ENCODE peak calls at places on chromosomes 1 and 21, in ten cellular contexts. One of them, this sample, is unnamed.

GRCh38 chr1:2313651-2314296 is 77.6 kb downstream of the MORN1 start:
- DNase-seq in stimulated activated naive CD8-positive, alpha-beta T cell treated with anti-CD3 and anti-CD28 coated beads, Interleukin-15, Interleukin-2, amounts not matched to agents 100 U/mL and 50 U/mL, for 24 hours: peak
- DNase-seq in Calu3: no peak
- DNase-seq in heart left ventricle: no peak
- DNase-seq in DMS79: no peak
- DNase-seq in effector CD4-positive, alpha-beta T cell: no peak
- DNase-seq in CD4-positive, alpha-beta memory T cell: no peak
- DNase-seq in myocyte: no peak
- DNase-seq in RWPE1: no peak
- DNase-seq in K562: no peak
- DNase-seq in this sample: no peak

GRCh38 chr1:54272134-54272533 is 72.2 kb downstream of the MRPL37 start:
- DNase-seq in effector CD4-positive, alpha-beta T cell: no peak
- DNase-seq in stimulated activated naive CD8-positive, alpha-beta T cell treated with anti-CD3 and anti-CD28 coated beads, Interleukin-15, Interleukin-2, amounts not matched to agents 100 U/mL and 50 U/mL, for 24 hours: no peak
- DNase-seq in DMS79: no peak
- DNase-seq in CD4-positive, alpha-beta memory T cell: no peak
- DNase-seq in RWPE1: peak
- DNase-seq in myocyte: no peak
- DNase-seq in Calu3: no peak
- DNase-seq in K562: no peak
- DNase-seq in heart left ventricle: no peak
- DNase-seq in this sample: no peak

GRCh38 chr1:30412241-30413110 is 310.9 kb downstream of the MATN1 start:
- DNase-seq in stimulated activated naive CD8-positive, alpha-beta T cell treated with anti-CD3 and anti-CD28 coated beads, Interleukin-15, Interleukin-2, amounts not matched to agents 100 U/mL and 50 U/mL, for 24 hours: no peak
- DNase-seq in Calu3: no peak
- DNase-seq in myocyte: no peak
- DNase-seq in K562: no peak
- DNase-seq in effector CD4-positive, alpha-beta T cell: no peak
- DNase-seq in CD4-positive, alpha-beta memory T cell: no peak
- DNase-seq in heart left ventricle: no peak
- DNase-seq in RWPE1: no peak
- DNase-seq in DMS79: no peak
- DNase-seq in this sample: no peak

GRCh38 chr1:235527196-235527814 is 23.1 kb upstream of the B3GALNT2 start:
- DNase-seq in RWPE1: no peak
- DNase-seq in Calu3: no peak
- DNase-seq in heart left ventricle: no peak
- DNase-seq in myocyte: no peak
- DNase-seq in DMS79: no peak
- DNase-seq in K562: no peak
- DNase-seq in effector CD4-positive, alpha-beta T cell: no peak
- DNase-seq in CD4-positive, alpha-beta memory T cell: no peak
- DNase-seq in stimulated activated naive CD8-positive, alpha-beta T cell treated with anti-CD3 and anti-CD28 coated beads, Interleukin-15, Interleukin-2, amounts not matched to agents 100 U/mL and 50 U/mL, for 24 hours: no peak
- DNase-seq in this sample: no peak

GRCh38 chr21:21084179-21084578 is 86.0 kb downstream of the NCAM2 start:
- DNase-seq in DMS79: no peak
- DNase-seq in heart left ventricle: no peak
- DNase-seq in Calu3: no peak
- DNase-seq in RWPE1: no peak
- DNase-seq in K562: no peak
- DNase-seq in effector CD4-positive, alpha-beta T cell: no peak
- DNase-seq in CD4-positive, alpha-beta memory T cell: no peak
- DNase-seq in myocyte: peak
- DNase-seq in stimulated activated naive CD8-positive, alpha-beta T cell treated with anti-CD3 and anti-CD28 coated beads, Interleukin-15, Interleukin-2, amounts not matched to agents 100 U/mL and 50 U/mL, for 24 hours: no peak
- DNase-seq in this sample: peak

GRCh38 chr1:221849897-221850296 is 108.0 kb upstream of the DUSP10 start:
- DNase-seq in stimulated activated naive CD8-positive, alpha-beta T cell treated with anti-CD3 and anti-CD28 coated beads, Interleukin-15, Interleukin-2, amounts not matched to agents 100 U/mL and 50 U/mL, for 24 hours: no peak
- DNase-seq in myocyte: no peak
- DNase-seq in effector CD4-positive, alpha-beta T cell: no peak
- DNase-seq in CD4-positive, alpha-beta memory T cell: no peak
- DNase-seq in Calu3: no peak
- DNase-seq in RWPE1: no peak
- DNase-seq in K562: no peak
- DNase-seq in heart left ventricle: no peak
- DNase-seq in DMS79: no peak
- DNase-seq in this sample: no peak

GRCh38 chr1:15100369-15101111 is 53.0 kb upstream of the TMEM51 start:
- DNase-seq in effector CD4-positive, alpha-beta T cell: no peak
- DNase-seq in RWPE1: peak
- DNase-seq in Calu3: peak
- DNase-seq in stimulated activated naive CD8-positive, alpha-beta T cell treated with anti-CD3 and anti-CD28 coated beads, Interleukin-15, Interleukin-2, amounts not matched to agents 100 U/mL and 50 U/mL, for 24 hours: peak
- DNase-seq in K562: peak
- DNase-seq in myocyte: peak
- DNase-seq in CD4-positive, alpha-beta memory T cell: no peak
- DNase-seq in DMS79: peak
- DNase-seq in heart left ventricle: no peak
- DNase-seq in this sample: no peak

GRCh38 chr1:69404486-69404885 is 163.2 kb upstream of the LRRC7 start:
- DNase-seq in stimulated activated naive CD8-positive, alpha-beta T cell treated with anti-CD3 and anti-CD28 coated beads, Interleukin-15, Interleukin-2, amounts not matched to agents 100 U/mL and 50 U/mL, for 24 hours: no peak
- DNase-seq in effector CD4-positive, alpha-beta T cell: no peak
- DNase-seq in Calu3: no peak
- DNase-seq in K562: no peak
- DNase-seq in RWPE1: no peak
- DNase-seq in DMS79: no peak
- DNase-seq in heart left ventricle: no peak
- DNase-seq in CD4-positive, alpha-beta memory T cell: no peak
- DNase-seq in myocyte: no peak
- DNase-seq in this sample: no peak

GRCh38 chr1:201405484-201405831 is 6.3 kb upstream of the LAD1 start:
- DNase-seq in K562: no peak
- DNase-seq in RWPE1: no peak
- DNase-seq in heart left ventricle: no peak
- DNase-seq in DMS79: no peak
- DNase-seq in effector CD4-positive, alpha-beta T cell: no peak
- DNase-seq in stimulated activated naive CD8-positive, alpha-beta T cell treated with anti-CD3 and anti-CD28 coated beads, Interleukin-15, Interleukin-2, amounts not matched to agents 100 U/mL and 50 U/mL, for 24 hours: no peak
- DNase-seq in myocyte: peak
- DNase-seq in CD4-positive, alpha-beta memory T cell: no peak
- DNase-seq in Calu3: peak
- DNase-seq in this sample: no peak

GRCh38 chr1:236809133-236809532 is 14.0 kb downstream of the MTR start:
- DNase-seq in effector CD4-positive, alpha-beta T cell: no peak
- DNase-seq in stimulated activated naive CD8-positive, alpha-beta T cell treated with anti-CD3 and anti-CD28 coated beads, Interleukin-15, Interleukin-2, amounts not matched to agents 100 U/mL and 50 U/mL, for 24 hours: no peak
- DNase-seq in CD4-positive, alpha-beta memory T cell: no peak
- DNase-seq in K562: no peak
- DNase-seq in myocyte: peak
- DNase-seq in DMS79: peak
- DNase-seq in RWPE1: no peak
- DNase-seq in Calu3: no peak
- DNase-seq in heart left ventricle: peak
- DNase-seq in this sample: no peak

GRCh38 chr1:23423415-23424170 is 955 bp downstream of the TCEA3 start:
- DNase-seq in K562: no peak
- DNase-seq in effector CD4-positive, alpha-beta T cell: no peak
- DNase-seq in Calu3: peak
- DNase-seq in CD4-positive, alpha-beta memory T cell: no peak
- DNase-seq in DMS79: no peak
- DNase-seq in myocyte: peak
- DNase-seq in heart left ventricle: peak
- DNase-seq in RWPE1: peak
- DNase-seq in stimulated activated naive CD8-positive, alpha-beta T cell treated with anti-CD3 and anti-CD28 coated beads, Interleukin-15, Interleukin-2, amounts not matched to agents 100 U/mL and 50 U/mL, for 24 hours: peak
- DNase-seq in this sample: no peak

GRCh38 chr1:236759252-236759859 is 35.7 kb upstream of the MTR start:
- DNase-seq in CD4-positive, alpha-beta memory T cell: peak
- DNase-seq in RWPE1: no peak
- DNase-seq in Calu3: peak
- DNase-seq in K562: peak
- DNase-seq in heart left ventricle: no peak
- DNase-seq in DMS79: no peak
- DNase-seq in stimulated activated naive CD8-positive, alpha-beta T cell treated with anti-CD3 and anti-CD28 coated beads, Interleukin-15, Interleukin-2, amounts not matched to agents 100 U/mL and 50 U/mL, for 24 hours: no peak
- DNase-seq in myocyte: peak
- DNase-seq in effector CD4-positive, alpha-beta T cell: no peak
- DNase-seq in this sample: no peak

GRCh38 chr1:193303849-193304248 is 117.4 kb upstream of the B3GALT2 start:
- DNase-seq in stimulated activated naive CD8-positive, alpha-beta T cell treated with anti-CD3 and anti-CD28 coated beads, Interleukin-15, Interleukin-2, amounts not matched to agents 100 U/mL and 50 U/mL, for 24 hours: no peak
- DNase-seq in heart left ventricle: no peak
- DNase-seq in DMS79: no peak
- DNase-seq in RWPE1: no peak
- DNase-seq in effector CD4-positive, alpha-beta T cell: no peak
- DNase-seq in CD4-positive, alpha-beta memory T cell: no peak
- DNase-seq in K562: no peak
- DNase-seq in Calu3: no peak
- DNase-seq in myocyte: no peak
- DNase-seq in this sample: no peak

GRCh38 chr1:54012862-54013261 is 5.1 kb downstream of the LDLRAD1 start:
- DNase-seq in RWPE1: no peak
- DNase-seq in DMS79: no peak
- DNase-seq in heart left ventricle: no peak
- DNase-seq in CD4-positive, alpha-beta memory T cell: no peak
- DNase-seq in effector CD4-positive, alpha-beta T cell: no peak
- DNase-seq in K562: no peak
- DNase-seq in Calu3: no peak
- DNase-seq in stimulated activated naive CD8-positive, alpha-beta T cell treated with anti-CD3 and anti-CD28 coated beads, Interleukin-15, Interleukin-2, amounts not matched to agents 100 U/mL and 50 U/mL, for 24 hours: no peak
- DNase-seq in myocyte: no peak
- DNase-seq in this sample: no peak

GRCh38 chr1:192958871-192959270 is 100.3 kb downstream of the UCHL5 start:
- DNase-seq in Calu3: no peak
- DNase-seq in CD4-positive, alpha-beta memory T cell: no peak
- DNase-seq in heart left ventricle: no peak
- DNase-seq in RWPE1: no peak
- DNase-seq in effector CD4-positive, alpha-beta T cell: no peak
- DNase-seq in stimulated activated naive CD8-positive, alpha-beta T cell treated with anti-CD3 and anti-CD28 coated beads, Interleukin-15, Interleukin-2, amounts not matched to agents 100 U/mL and 50 U/mL, for 24 hours: no peak
- DNase-seq in DMS79: no peak
- DNase-seq in K562: no peak
- DNase-seq in myocyte: peak
- DNase-seq in this sample: peak

GRCh38 chr1:188166654-188167053 is 1337.9 kb downstream of the PLA2G4A start:
- DNase-seq in myocyte: no peak
- DNase-seq in RWPE1: no peak
- DNase-seq in K562: no peak
- DNase-seq in Calu3: no peak
- DNase-seq in stimulated activated naive CD8-positive, alpha-beta T cell treated with anti-CD3 and anti-CD28 coated beads, Interleukin-15, Interleukin-2, amounts not matched to agents 100 U/mL and 50 U/mL, for 24 hours: no peak
- DNase-seq in heart left ventricle: no peak
- DNase-seq in CD4-positive, alpha-beta memory T cell: no peak
- DNase-seq in effector CD4-positive, alpha-beta T cell: no peak
- DNase-seq in DMS79: no peak
- DNase-seq in this sample: no peak

GRCh38 chr1:183148599-183148998 is 37.5 kb upstream of the LAMC2 start:
- DNase-seq in heart left ventricle: no peak
- DNase-seq in myocyte: peak
- DNase-seq in stimulated activated naive CD8-positive, alpha-beta T cell treated with anti-CD3 and anti-CD28 coated beads, Interleukin-15, Interleukin-2, amounts not matched to agents 100 U/mL and 50 U/mL, for 24 hours: no peak
- DNase-seq in effector CD4-positive, alpha-beta T cell: no peak
- DNase-seq in CD4-positive, alpha-beta memory T cell: no peak
- DNase-seq in DMS79: no peak
- DNase-seq in Calu3: no peak
- DNase-seq in RWPE1: peak
- DNase-seq in K562: no peak
- DNase-seq in this sample: peak

GRCh38 chr1:117735045-117735992 is 129.5 kb downstream of the TENT5C start:
- DNase-seq in K562: peak
- DNase-seq in RWPE1: peak
- DNase-seq in CD4-positive, alpha-beta memory T cell: peak
- DNase-seq in DMS79: peak
- DNase-seq in stimulated activated naive CD8-positive, alpha-beta T cell treated with anti-CD3 and anti-CD28 coated beads, Interleukin-15, Interleukin-2, amounts not matched to agents 100 U/mL and 50 U/mL, for 24 hours: no peak
- DNase-seq in myocyte: peak
- DNase-seq in heart left ventricle: no peak
- DNase-seq in Calu3: peak
- DNase-seq in effector CD4-positive, alpha-beta T cell: no peak
- DNase-seq in this sample: no peak

GRCh38 chr1:226195144-226195543 is 8.6 kb upstream of the ACBD3 start:
- DNase-seq in DMS79: no peak
- DNase-seq in heart left ventricle: no peak
- DNase-seq in RWPE1: no peak
- DNase-seq in myocyte: no peak
- DNase-seq in effector CD4-positive, alpha-beta T cell: no peak
- DNase-seq in CD4-positive, alpha-beta memory T cell: no peak
- DNase-seq in K562: no peak
- DNase-seq in stimulated activated naive CD8-positive, alpha-beta T cell treated with anti-CD3 and anti-CD28 coated beads, Interleukin-15, Interleukin-2, amounts not matched to agents 100 U/mL and 50 U/mL, for 24 hours: no peak
- DNase-seq in Calu3: no peak
- DNase-seq in this sample: no peak

GRCh38 chr1:216903389-216903754 is 180.1 kb upstream of the ESRRG start:
- DNase-seq in DMS79: no peak
- DNase-seq in effector CD4-positive, alpha-beta T cell: no peak
- DNase-seq in heart left ventricle: no peak
- DNase-seq in CD4-positive, alpha-beta memory T cell: no peak
- DNase-seq in K562: no peak
- DNase-seq in stimulated activated naive CD8-positive, alpha-beta T cell treated with anti-CD3 and anti-CD28 coated beads, Interleukin-15, Interleukin-2, amounts not matched to agents 100 U/mL and 50 U/mL, for 24 hours: no peak
- DNase-seq in myocyte: peak
- DNase-seq in RWPE1: peak
- DNase-seq in Calu3: peak
- DNase-seq in this sample: peak

GRCh38 chr1:98323906-98324358 is 337.6 kb upstream of the SNX7 start:
- DNase-seq in myocyte: peak
- DNase-seq in RWPE1: peak
- DNase-seq in CD4-positive, alpha-beta memory T cell: peak
- DNase-seq in heart left ventricle: peak
- DNase-seq in effector CD4-positive, alpha-beta T cell: no peak
- DNase-seq in stimulated activated naive CD8-positive, alpha-beta T cell treated with anti-CD3 and anti-CD28 coated beads, Interleukin-15, Interleukin-2, amounts not matched to agents 100 U/mL and 50 U/mL, for 24 hours: peak
- DNase-seq in DMS79: no peak
- DNase-seq in Calu3: peak
- DNase-seq in K562: no peak
- DNase-seq in this sample: peak

GRCh38 chr1:30933874-30934252 is 25.3 kb upstream of the SDC3 start:
- DNase-seq in effector CD4-positive, alpha-beta T cell: no peak
- DNase-seq in myocyte: peak
- DNase-seq in RWPE1: peak
- DNase-seq in DMS79: no peak
- DNase-seq in CD4-positive, alpha-beta memory T cell: no peak
- DNase-seq in Calu3: no peak
- DNase-seq in heart left ventricle: no peak
- DNase-seq in stimulated activated naive CD8-positive, alpha-beta T cell treated with anti-CD3 and anti-CD28 coated beads, Interleukin-15, Interleukin-2, amounts not matched to agents 100 U/mL and 50 U/mL, for 24 hours: no peak
- DNase-seq in K562: no peak
- DNase-seq in this sample: no peak

GRCh38 chr1:197096137-197096536 is 29.1 kb upstream of the F13B start:
- DNase-seq in effector CD4-positive, alpha-beta T cell: no peak
- DNase-seq in stimulated activated naive CD8-positive, alpha-beta T cell treated with anti-CD3 and anti-CD28 coated beads, Interleukin-15, Interleukin-2, amounts not matched to agents 100 U/mL and 50 U/mL, for 24 hours: no peak
- DNase-seq in DMS79: no peak
- DNase-seq in Calu3: no peak
- DNase-seq in heart left ventricle: no peak
- DNase-seq in myocyte: no peak
- DNase-seq in RWPE1: no peak
- DNase-seq in K562: peak
- DNase-seq in CD4-positive, alpha-beta memory T cell: no peak
- DNase-seq in this sample: no peak

GRCh38 chr1:24643362-24644346 is 552 bp downstream of the SRRM1 start:
- DNase-seq in myocyte: no peak
- DNase-seq in effector CD4-positive, alpha-beta T cell: peak
- DNase-seq in Calu3: no peak
- DNase-seq in stimulated activated naive CD8-positive, alpha-beta T cell treated with anti-CD3 and anti-CD28 coated beads, Interleukin-15, Interleukin-2, amounts not matched to agents 100 U/mL and 50 U/mL, for 24 hours: peak
- DNase-seq in DMS79: peak
- DNase-seq in CD4-positive, alpha-beta memory T cell: no peak
- DNase-seq in K562: peak
- DNase-seq in heart left ventricle: no peak
- DNase-seq in RWPE1: peak
- DNase-seq in this sample: no peak

GRCh38 chr1:201229771-201230635 is 39.4 kb downstream of the IGFN1 start:
- DNase-seq in effector CD4-positive, alpha-beta T cell: no peak
- DNase-seq in CD4-positive, alpha-beta memory T cell: no peak
- DNase-seq in myocyte: peak
- DNase-seq in heart left ventricle: no peak
- DNase-seq in DMS79: no peak
- DNase-seq in K562: no peak
- DNase-seq in Calu3: no peak
- DNase-seq in stimulated activated naive CD8-positive, alpha-beta T cell treated with anti-CD3 and anti-CD28 coated beads, Interleukin-15, Interleukin-2, amounts not matched to agents 100 U/mL and 50 U/mL, for 24 hours: no peak
- DNase-seq in RWPE1: peak
- DNase-seq in this sample: peak

GRCh38 chr1:34602907-34603306 is 151.9 kb upstream of the GJB5 start:
- DNase-seq in K562: no peak
- DNase-seq in RWPE1: no peak
- DNase-seq in myocyte: no peak
- DNase-seq in heart left ventricle: no peak
- DNase-seq in DMS79: no peak
- DNase-seq in stimulated activated naive CD8-positive, alpha-beta T cell treated with anti-CD3 and anti-CD28 coated beads, Interleukin-15, Interleukin-2, amounts not matched to agents 100 U/mL and 50 U/mL, for 24 hours: no peak
- DNase-seq in effector CD4-positive, alpha-beta T cell: no peak
- DNase-seq in Calu3: no peak
- DNase-seq in CD4-positive, alpha-beta memory T cell: no peak
- DNase-seq in this sample: no peak

GRCh38 chr21:21007606-21008005 is 9.4 kb downstream of the NCAM2 start:
- DNase-seq in effector CD4-positive, alpha-beta T cell: no peak
- DNase-seq in RWPE1: no peak
- DNase-seq in K562: no peak
- DNase-seq in heart left ventricle: no peak
- DNase-seq in DMS79: no peak
- DNase-seq in CD4-positive, alpha-beta memory T cell: no peak
- DNase-seq in Calu3: no peak
- DNase-seq in myocyte: no peak
- DNase-seq in stimulated activated naive CD8-positive, alpha-beta T cell treated with anti-CD3 and anti-CD28 coated beads, Interleukin-15, Interleukin-2, amounts not matched to agents 100 U/mL and 50 U/mL, for 24 hours: no peak
- DNase-seq in this sample: no peak

GRCh38 chr1:115450641-115451040 is 112.6 kb upstream of the NGF start:
- DNase-seq in K562: no peak
- DNase-seq in RWPE1: no peak
- DNase-seq in CD4-positive, alpha-beta memory T cell: no peak
- DNase-seq in Calu3: no peak
- DNase-seq in effector CD4-positive, alpha-beta T cell: no peak
- DNase-seq in stimulated activated naive CD8-positive, alpha-beta T cell treated with anti-CD3 and anti-CD28 coated beads, Interleukin-15, Interleukin-2, amounts not matched to agents 100 U/mL and 50 U/mL, for 24 hours: no peak
- DNase-seq in DMS79: no peak
- DNase-seq in myocyte: no peak
- DNase-seq in heart left ventricle: no peak
- DNase-seq in this sample: no peak

This sample was measured in non-pigmented ciliary epithelial cell.